ENCODE peak calls at places on chromosomes 6 and 20, in five cellular contexts. A is A549, Y is GM23248, S is SW480, E is amniotic stem cell. R is an unnamed sample.

GRCh38 chr20:41135187-41135887 is 2.0 kb upstream of the PLCG1 start:
- DNase-seq in A (peak), Y (peak), S (peak), E (no peak), R (peak)

GRCh38 chr6:46312657-46313056 is 141.9 kb upstream of the ENPP5 start:
- DNase-seq in A (no peak), Y (no peak), S (no peak), E (no peak), R (no peak)

GRCh38 chr20:5211803-5212714 is 85.3 kb downstream of the CDS2 start:
- DNase-seq in A (no peak), Y (no peak), S (no peak), E (no peak), R (no peak)

GRCh38 chr6:53912661-53913060 is 117.9 kb downstream of the LRRC1 start:
- DNase-seq in A (no peak), Y (no peak), S (no peak), E (no peak), R (no peak)

GRCh38 chr20:4748847-4749246 is 27.1 kb downstream of the PRND start:
- DNase-seq in A (no peak), Y (no peak), S (no peak), E (no peak), R (no peak)

GRCh38 chr20:49320460-49320859 is 42.6 kb upstream of the ZNFX1 start:
- DNase-seq in A (peak), Y (peak), S (peak), E (no peak), R (peak)

GRCh38 chr20:31712564-31713311 is 9.9 kb downstream of the BCL2L1 start:
- DNase-seq in A (peak), Y (peak), S (peak), E (no peak), R (peak)

GRCh38 chr6:14450133-14451040 is 332.8 kb downstream of the CD83 start:
- DNase-seq in A (no peak), Y (peak), S (no peak), E (no peak), R (no peak)

GRCh38 chr6:130434174-130434873 is 68.5 kb downstream of the TMEM200A start:
- DNase-seq in A (no peak), Y (peak), S (no peak), E (no peak), R (no peak)

GRCh38 chr6:157921685-157922367 is 59.8 kb upstream of the SYNJ2 start:
- DNase-seq in A (no peak), Y (peak), S (no peak), E (peak), R (no peak)

GRCh38 chr6:129140571-129140970 is 257.6 kb downstream of the LAMA2 start:
- DNase-seq in A (no peak), Y (peak), S (no peak), E (no peak), R (no peak)

GRCh38 chr6:168937061-168937460 is 316.6 kb downstream of the THBS2 start:
- DNase-seq in A (no peak), Y (peak), S (peak), E (peak), R (peak)

GRCh38 chr6:40022867-40023266 is 88.6 kb upstream of the MOCS1 start:
- DNase-seq in A (no peak), Y (no peak), S (no peak), E (no peak), R (no peak)

GRCh38 chr6:37303891-37304503 is 46.1 kb upstream of the TMEM217 start:
- DNase-seq in A (peak), Y (peak), S (no peak), E (peak), R (no peak)

GRCh38 chr6:96469312-96469711 is 52.3 kb upstream of the UFL1 start:
- DNase-seq in A (no peak), Y (no peak), S (no peak), E (no peak), R (no peak)

GRCh38 chr6:150775400-150775799 is 90.1 kb upstream of the MTHFD1L start:
- DNase-seq in A (no peak), Y (no peak), S (peak), E (no peak), R (no peak)

GRCh38 chr6:162576009-162576408 is 151.6 kb downstream of the PRKN start:
- DNase-seq in A (no peak), Y (no peak), S (no peak), E (no peak), R (no peak)

GRCh38 chr20:51076841-51077543 is 54.1 kb upstream of the KCNG1 start:
- DNase-seq in A (no peak), Y (no peak), S (no peak), E (no peak), R (no peak)